ENCODE peak calls at places on chromosomes 1 and 21, in four cellular contexts. One of them, this sample, is unnamed.

GRCh38 chr1:113146242-113147072 is 73.5 kb downstream of the LRIG2 start:
- DNase-seq in NCI-H1092: no peak
- DNase-seq in fibroblast of lung: no peak
- DNase-seq in stimulated activated CD8-positive, alpha-beta memory T cell treated with anti-CD3 and anti-CD28 coated beads, Interleukin-2, amount 100 ng/mL, for 1 hour: no peak
- DNase-seq in this sample: peak

GRCh38 chr1:100530901-100531487 is 6.9 kb upstream of the GPR88 start:
- DNase-seq in stimulated activated CD8-positive, alpha-beta memory T cell treated with anti-CD3 and anti-CD28 coated beads, Interleukin-2, amount 100 ng/mL, for 1 hour: no peak
- DNase-seq in fibroblast of lung: peak
- DNase-seq in NCI-H1092: no peak
- DNase-seq in this sample: peak

GRCh38 chr1:173502104-173502503 is 25.0 kb downstream of the PRDX6 start:
- DNase-seq in NCI-H1092: no peak
- DNase-seq in stimulated activated CD8-positive, alpha-beta memory T cell treated with anti-CD3 and anti-CD28 coated beads, Interleukin-2, amount 100 ng/mL, for 1 hour: no peak
- DNase-seq in fibroblast of lung: no peak
- DNase-seq in this sample: no peak

GRCh38 chr1:214899908-214900470 is 182.5 kb upstream of the KCNK2 start:
- DNase-seq in fibroblast of lung: no peak
- DNase-seq in NCI-H1092: no peak
- DNase-seq in stimulated activated CD8-positive, alpha-beta memory T cell treated with anti-CD3 and anti-CD28 coated beads, Interleukin-2, amount 100 ng/mL, for 1 hour: no peak
- DNase-seq in this sample: peak

GRCh38 chr1:151060241-151061011 is at the start of gene MLLT11:
- DNase-seq in stimulated activated CD8-positive, alpha-beta memory T cell treated with anti-CD3 and anti-CD28 coated beads, Interleukin-2, amount 100 ng/mL, for 1 hour: no peak
- DNase-seq in NCI-H1092: peak
- DNase-seq in fibroblast of lung: peak
- DNase-seq in this sample: peak

GRCh38 chr1:210159206-210159605 is 73.4 kb upstream of the SERTAD4 start:
- DNase-seq in NCI-H1092: no peak
- DNase-seq in fibroblast of lung: no peak
- DNase-seq in stimulated activated CD8-positive, alpha-beta memory T cell treated with anti-CD3 and anti-CD28 coated beads, Interleukin-2, amount 100 ng/mL, for 1 hour: no peak
- DNase-seq in this sample: no peak

GRCh38 chr1:24387636-24388035 is 25.9 kb downstream of the STPG1 start:
- DNase-seq in fibroblast of lung: no peak
- DNase-seq in stimulated activated CD8-positive, alpha-beta memory T cell treated with anti-CD3 and anti-CD28 coated beads, Interleukin-2, amount 100 ng/mL, for 1 hour: no peak
- DNase-seq in NCI-H1092: no peak
- DNase-seq in this sample: no peak

GRCh38 chr1:183304466-183305122 is 113.6 kb downstream of the NMNAT2 start:
- DNase-seq in stimulated activated CD8-positive, alpha-beta memory T cell treated with anti-CD3 and anti-CD28 coated beads, Interleukin-2, amount 100 ng/mL, for 1 hour: no peak
- DNase-seq in NCI-H1092: no peak
- DNase-seq in fibroblast of lung: no peak
- DNase-seq in this sample: no peak

GRCh38 chr1:145845514-145846161 is at the start of gene NUDT17:
- DNase-seq in NCI-H1092: peak
- DNase-seq in fibroblast of lung: peak
- DNase-seq in stimulated activated CD8-positive, alpha-beta memory T cell treated with anti-CD3 and anti-CD28 coated beads, Interleukin-2, amount 100 ng/mL, for 1 hour: peak
- DNase-seq in this sample: peak

GRCh38 chr1:234760303-234760723 is 150.3 kb upstream of the IRF2BP2 start:
- DNase-seq in fibroblast of lung: no peak
- DNase-seq in stimulated activated CD8-positive, alpha-beta memory T cell treated with anti-CD3 and anti-CD28 coated beads, Interleukin-2, amount 100 ng/mL, for 1 hour: no peak
- DNase-seq in NCI-H1092: no peak
- DNase-seq in this sample: no peak

GRCh38 chr1:172119184-172119583 is 277.9 kb downstream of the DNM3 start:
- DNase-seq in stimulated activated CD8-positive, alpha-beta memory T cell treated with anti-CD3 and anti-CD28 coated beads, Interleukin-2, amount 100 ng/mL, for 1 hour: no peak
- DNase-seq in NCI-H1092: no peak
- DNase-seq in fibroblast of lung: no peak
- DNase-seq in this sample: no peak

GRCh38 chr1:174018565-174018964 is 3.6 kb downstream of the RC3H1 start:
- DNase-seq in stimulated activated CD8-positive, alpha-beta memory T cell treated with anti-CD3 and anti-CD28 coated beads, Interleukin-2, amount 100 ng/mL, for 1 hour: no peak
- DNase-seq in fibroblast of lung: no peak
- DNase-seq in NCI-H1092: no peak
- DNase-seq in this sample: no peak

GRCh38 chr21:26405735-26406361 is 167.2 kb downstream of the CYYR1 start:
- DNase-seq in NCI-H1092: peak
- DNase-seq in fibroblast of lung: peak
- DNase-seq in stimulated activated CD8-positive, alpha-beta memory T cell treated with anti-CD3 and anti-CD28 coated beads, Interleukin-2, amount 100 ng/mL, for 1 hour: no peak
- DNase-seq in this sample: peak

GRCh38 chr21:17139696-17140095 is 373.1 kb upstream of the CXADR start:
- DNase-seq in stimulated activated CD8-positive, alpha-beta memory T cell treated with anti-CD3 and anti-CD28 coated beads, Interleukin-2, amount 100 ng/mL, for 1 hour: no peak
- DNase-seq in NCI-H1092: no peak
- DNase-seq in fibroblast of lung: peak
- DNase-seq in this sample: no peak

This sample was measured in cardiac fibroblast.